ENCODE peak calls at places on chromosomes 7 and 10, in six cellular contexts. D, G, U, P, F and T are unnamed samples.

GRCh38 chr7:151261534-151261933 is 13.0 kb upstream of the SMARCD3 start:
- DNase-seq in D (no peak), G (no peak), U (no peak), F (no peak), P (no peak), T (peak; percentile 58)

GRCh38 chr10:132273966-132274365 is 33.8 kb downstream of the STK32C start:
- DNase-seq in G (no peak), D (peak; percentile 1), P (no peak), F (no peak), U (no peak), T (peak; percentile 34)

GRCh38 chr7:39566056-39566921 is at the start of gene YAE1:
- DNase-seq in U (peak; percentile 77), G (peak; percentile 59), F (peak; percentile 90), P (peak; percentile 75), D (peak; percentile 84), T (peak; percentile 88)

GRCh38 chr7:128036226-128036940 is 5.1 kb upstream of the LRRC4 start:
- DNase-seq in D (no peak), U (no peak), F (no peak), G (no peak), P (no peak), T (no peak)

GRCh38 chr10:103792547-103792946 is 62.8 kb downstream of the SH3PXD2A start:
- DNase-seq in G (no peak), D (no peak), P (no peak), F (no peak), U (no peak), T (peak; percentile 30)

GRCh38 chr7:146764458-146764857 is 647.9 kb downstream of the CNTNAP2 start:
- DNase-seq in F (no peak), U (no peak), G (no peak), P (no peak), D (no peak), T (no peak)

GRCh38 chr10:127874966-127875765 is 17.6 kb downstream of the CLRN3 start:
- DNase-seq in G (no peak), D (no peak), U (no peak), P (no peak), F (no peak), T (no peak)

GRCh38 chr7:85469446-85469970 is 282.7 kb upstream of the SEMA3D start:
- DNase-seq in F (no peak), P (no peak), G (no peak), D (no peak), U (no peak), T (no peak)

GRCh38 chr7:51613911-51614344 is 297.3 kb upstream of the COBL start:
- DNase-seq in F (no peak), G (no peak), D (no peak), U (no peak), P (no peak), T (no peak)

GRCh38 chr7:130930260-130930659 is 196.3 kb upstream of the KLF14 start:
- DNase-seq in G (peak; percentile 47), F (peak; percentile 28), D (peak; percentile 58), U (peak; percentile 79), P (no peak), T (no peak)

GRCh38 chr10:6114758-6115410 is 26.1 kb downstream of the RBM17 start:
- DNase-seq in P (no peak), U (no peak), G (no peak), F (no peak), D (no peak), T (no peak)

GRCh38 chr10:84188815-84189214 is 5.5 kb upstream of the CDHR1 start:
- DNase-seq in F (no peak), P (no peak), U (no peak), G (no peak), D (no peak), T (no peak)

GRCh38 chr7:120405652-120406051 is 132.7 kb downstream of the KCND2 start:
- DNase-seq in D (no peak), G (no peak), F (no peak), U (no peak), P (no peak), T (no peak)

DNA sequence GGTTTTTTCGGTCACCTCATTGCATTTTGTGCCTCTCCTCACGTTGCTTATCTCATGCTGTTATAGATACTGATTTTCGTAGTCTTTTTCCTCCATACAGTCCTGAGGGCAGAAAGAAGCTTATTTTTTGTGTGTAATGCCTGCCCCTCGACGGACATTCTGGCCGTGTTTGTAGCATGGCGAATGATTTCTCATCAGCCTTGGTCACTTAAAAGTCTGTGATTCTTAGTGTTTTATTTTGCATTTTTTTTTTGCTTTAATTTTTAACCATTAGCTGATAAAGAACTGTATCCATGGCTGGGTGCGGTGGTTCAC is 469 bp upstream of the NOC3L start:
- DNase-seq in G (no peak), F (no peak), D (no peak), U (no peak), P (no peak), T (no peak)
- H3K27ac ChIP-seq in G (peak overlapping the region; percentile 91), F (peak overlapping the region; percentile 66), D (peak overlapping the region; percentile 90), U (peak overlapping the region; percentile 90), P (no peak overlapping the region), T (no peak overlapping the region)

GRCh38 chr10:49113741-49114141 is 1.6 kb downstream of the VSTM4 start:
- DNase-seq in F (no peak), G (no peak), U (no peak), D (no peak), P (no peak), T (no peak)

GRCh38 chr10:49115796-49116508 is 630 bp upstream of the VSTM4 start:
- DNase-seq in U (no peak), D (no peak), G (no peak), F (no peak), P (no peak), T (no peak)

GRCh38 chr10:49112851-49113250 is 2.5 kb downstream of the VSTM4 start:
- DNase-seq in G (no peak), U (no peak), D (no peak), F (no peak), P (no peak), T (no peak)

GRCh38 chr10:49115015-49115795 is at the start of gene VSTM4:
- DNase-seq in P (peak; percentile 40), G (no peak), D (peak; percentile 48), U (no peak), F (peak; percentile 52), T (peak; percentile 86)

GRCh38 chr10:49114718-49115014 is 656 bp downstream of the VSTM4 start:
- DNase-seq in P (no peak), D (no peak), G (no peak), U (no peak), F (no peak), T (no peak)
- H3K4me3 ChIP-seq in P (peak overlapping the region; percentile 79), D (peak overlapping the region; percentile 69), G (no peak overlapping the region), U (no peak overlapping the region), F (peak overlapping the region; percentile 64), T (peak overlapping the region; percentile 90)

DNA sequence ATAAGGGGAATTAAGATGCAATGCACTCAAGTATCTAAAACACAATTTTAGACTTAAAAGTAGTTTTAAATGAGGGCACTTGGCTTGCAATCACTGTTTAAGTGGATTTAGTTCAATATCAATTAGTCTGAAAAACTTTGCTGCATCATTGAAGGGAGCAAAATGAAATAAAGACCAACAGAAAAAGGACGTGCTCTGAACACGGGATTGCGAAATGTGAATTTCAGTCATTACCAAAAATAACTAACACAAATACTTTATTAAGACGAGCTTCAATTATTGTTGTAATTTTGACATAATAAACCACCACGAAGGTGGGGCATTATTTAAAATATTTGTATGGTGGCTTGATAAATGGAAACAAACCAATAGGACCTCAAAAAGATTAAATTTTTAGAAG is 361.8 kb upstream of the GALNT17 start:
- DNase-seq in P (no peak), G (no peak), D (no peak), F (no peak), U (no peak), T (no peak)
- H3K27ac ChIP-seq in P (no peak overlapping the region), G (no peak overlapping the region), D (no peak overlapping the region), F (no peak overlapping the region), U (no peak overlapping the region), T (no peak overlapping the region)

GRCh38 chr10:43419997-43420368 is 11.0 kb upstream of the HNRNPF start:
- DNase-seq in F (no peak), D (no peak), P (no peak), U (no peak), G (no peak), T (peak; percentile 75)

GRCh38 chr10:43417950-43418768 is 9.2 kb upstream of the HNRNPF start:
- DNase-seq in D (no peak), P (no peak), U (peak; percentile 36), F (peak; percentile 9), G (peak; percentile 43), T (no peak)

GRCh38 chr10:43420369-43421200 is 11.6 kb upstream of the HNRNPF start:
- DNase-seq in P (no peak), U (peak; percentile 72), G (peak; percentile 70), F (peak; percentile 48), D (peak; percentile 92), T (peak; percentile 94)

GRCh38 chr10:43421519-43421918 is 12.5 kb upstream of the HNRNPF start:
- DNase-seq in F (no peak), P (no peak), D (no peak), G (no peak), U (no peak), T (peak; percentile 24)

DNA sequence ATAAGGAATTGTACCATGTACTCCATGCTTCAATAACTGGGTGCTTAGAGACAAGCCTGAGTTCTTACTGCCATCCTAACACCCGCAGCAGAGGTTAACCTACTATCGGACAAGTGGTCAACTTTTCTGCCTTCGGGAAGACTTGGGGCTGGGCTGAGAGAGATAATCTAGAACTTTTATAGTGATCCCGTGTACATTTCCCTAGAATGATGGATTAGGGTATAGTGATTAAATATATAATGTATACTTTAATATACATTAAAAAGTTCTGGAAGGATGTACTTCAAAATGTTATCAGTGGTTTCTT is 12.2 kb upstream of the HNRNPF start:
- DNase-seq in G (no peak), P (no peak), D (no peak), F (no peak), U (no peak), T (no peak)
- H3K4me3 ChIP-seq in G (peak overlapping the region; percentile 65), P (peak overlapping the region; percentile 72), D (peak overlapping the region; percentile 88), F (peak overlapping the region; percentile 49), U (peak overlapping the region; percentile 90), T (no peak overlapping the region)

DNA sequence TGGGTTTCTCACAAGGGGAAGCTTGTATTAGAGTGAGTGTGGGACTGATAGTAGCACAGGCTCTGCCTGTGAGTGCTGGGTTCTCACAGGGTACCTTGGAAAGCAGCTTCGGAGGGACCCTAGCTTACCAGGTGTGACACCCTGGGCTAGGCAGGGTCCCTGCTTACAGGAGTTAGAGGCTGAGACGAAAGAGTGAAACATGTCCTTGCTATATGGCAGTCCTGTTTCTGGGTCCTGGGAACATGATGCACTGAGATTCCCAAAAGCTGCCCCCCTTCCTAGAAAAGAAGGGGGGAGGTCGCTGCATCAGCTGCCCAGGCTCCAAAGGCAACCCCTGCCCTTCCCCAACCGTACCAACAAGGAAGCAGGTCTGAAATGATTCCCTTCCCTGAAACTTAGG is 6.3 kb upstream of the ARHGAP22 start:
- DNase-seq in P (no peak), D (no peak), U (no peak), F (no peak), G (no peak), T (no peak)
- H3K27ac ChIP-seq in P (no peak overlapping the region), D (no peak overlapping the region), U (no peak overlapping the region), F (no peak overlapping the region), G (no peak overlapping the region), T (peak overlapping the region; percentile 6)